ENCODE peak calls at places on chromosome 9, in six cellular contexts. W is PC-9, Y is tibial artery, P is AG10803, K is astrocyte of the cerebellum, R is cardiac fibroblast. H is an unnamed sample.
A peak's percentile ranks its signal among the peaks of the same experiment; 100 is the strongest.

GRCh38 chr9:93458702-93459101 is 5.3 kb upstream of the FAM120AOS start:
- DNase-seq in K (no peak), Y (no peak), R (no peak), P (no peak), W (no peak), H (peak; percentile 29)

GRCh38 chr9:92961627-92962302 is 14.4 kb downstream of the FGD3 start:
- DNase-seq in K (no peak), P (no peak), W (no peak), R (no peak), Y (peak; percentile 25), H (no peak)

GRCh38 chr9:96217756-96218693 is 84.0 kb downstream of the HSD17B3 start:
- DNase-seq in Y (peak; percentile 85), K (no peak), R (peak; percentile 75), P (peak; percentile 30), W (peak; percentile 39), H (peak; percentile 12)

GRCh38 chr9:114429488-114429887 is 41.7 kb upstream of the AKNA start:
- DNase-seq in P (no peak), Y (no peak), K (no peak), W (no peak), R (no peak), H (no peak)

GRCh38 chr9:93080406-93080805 is 15.6 kb upstream of the CARD19 start:
- DNase-seq in K (no peak), Y (peak; percentile 57), R (no peak), P (no peak), W (no peak), H (no peak)

GRCh38 chr9:86664603-86665002 is 282.7 kb downstream of the GAS1 start:
- DNase-seq in P (no peak), K (no peak), Y (no peak), R (no peak), W (no peak), H (no peak)

GRCh38 chr9:125433461-125434001 is 171.9 kb downstream of the GAPVD1 start:
- DNase-seq in P (peak; percentile 29), K (no peak), W (no peak), Y (peak; percentile 19), R (no peak), H (no peak)

GRCh38 chr9:95409650-95410426 is 92.3 kb upstream of the FANCC start:
- DNase-seq in W (peak; percentile 92), P (peak; percentile 86), K (peak; percentile 72), R (peak; percentile 88), Y (no peak), H (peak; percentile 91)

GRCh38 chr9:105425817-105426433 is 21.9 kb upstream of the FSD1L start:
- DNase-seq in R (peak; percentile 54), P (peak; percentile 20), K (no peak), Y (no peak), W (no peak), H (peak; percentile 39)

GRCh38 chr9:136416427-136416826 is 6.0 kb downstream of the PMPCA start:
- DNase-seq in Y (no peak), W (no peak), K (no peak), P (no peak), R (no peak), H (no peak)

GRCh38 chr9:592225-592624 is 249.3 kb upstream of the DMRT1 start:
- DNase-seq in W (no peak), R (no peak), P (no peak), Y (no peak), K (no peak), H (peak; percentile 75)

GRCh38 chr9:120714088-120714845 is at the start of gene MEGF9:
- DNase-seq in R (peak; percentile 98), P (peak; percentile 97), Y (peak; percentile 99), K (peak; percentile 95), W (peak; percentile 91), H (peak; percentile 89)
- H3K4me3 ChIP-seq in R (peak within 1 kb of the TSS; percentile 78), P (peak within 1 kb of the TSS; percentile 69), Y (peak within 1 kb of the TSS; percentile 87), K (peak within 1 kb of the TSS; percentile 59), W (peak within 1 kb of the TSS; percentile 75), H (peak within 1 kb of the TSS; percentile 92)

DNA sequence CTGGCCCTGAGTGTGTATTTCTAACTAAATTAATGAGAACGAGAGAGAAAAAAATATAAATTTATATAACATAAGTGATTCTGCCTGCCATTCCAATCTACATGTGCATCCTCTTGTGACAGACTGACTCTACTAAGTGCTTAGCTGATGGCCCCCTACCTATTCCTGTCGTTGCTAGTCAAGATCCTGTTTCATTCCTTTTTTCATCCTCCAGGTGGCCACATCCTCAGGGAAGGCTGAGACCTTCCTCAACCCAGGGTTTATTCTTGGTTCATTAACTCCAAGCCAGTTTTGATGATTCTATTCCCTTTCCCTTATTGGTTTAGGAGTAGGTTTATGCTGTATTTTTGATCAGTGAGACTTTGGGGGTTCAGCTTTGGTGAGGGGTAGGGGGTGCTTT is 201.3 kb downstream of the C9orf152 start:
- DNase-seq in K (no peak), Y (no peak), P (no peak), W (no peak), R (no peak), H (no peak)
- TF ChIP-seq CTCF in K (peak; percentile 14), Y (no peak), P (no peak), W (no peak), R (no peak), H (no peak)

DNA sequence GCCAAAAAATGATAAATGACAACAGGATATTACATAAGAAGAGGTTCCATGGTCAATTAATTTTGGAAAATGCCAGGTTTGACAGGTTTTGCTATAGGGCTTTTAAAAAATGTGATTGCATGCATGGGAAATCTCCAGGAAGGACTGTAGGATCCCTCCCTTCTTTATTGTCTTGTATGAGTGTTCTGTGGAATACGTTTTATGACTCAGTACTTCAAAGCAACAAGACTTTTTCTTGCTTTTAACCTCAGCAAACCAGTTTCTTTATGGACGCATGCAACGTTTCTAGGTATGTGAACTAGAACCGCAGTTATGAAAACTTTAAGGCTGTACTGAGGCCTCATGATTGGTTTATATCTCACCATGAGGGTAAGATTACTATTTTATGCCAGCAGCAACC is 76.6 kb upstream of the NTRK2 start:
- DNase-seq in K (no peak), P (no peak), Y (no peak), W (no peak), R (no peak), H (no peak)
- H3K4me3 ChIP-seq in K (no peak overlapping the region), P (no peak overlapping the region), Y (no peak overlapping the region), W (no peak overlapping the region), R (no peak overlapping the region), H (no peak overlapping the region)

GRCh38 chr9:128192601-128193371 is 1.4 kb upstream of the CIZ1 start:
- DNase-seq in P (peak; percentile 91), W (peak; percentile 96), K (no peak), R (peak; percentile 93), Y (peak; percentile 96), H (peak; percentile 89)
- TF ChIP-seq CTCF in P (no peak), W (no peak), K (peak; percentile 14), R (no peak), Y (peak; percentile 12), H (peak; percentile 54)